ENCODE peak calls at places on chromosomes 4 and X, in six cellular contexts. J is HCT116; O is AG04450; K is CD4-positive, alpha-beta memory T cell; C is stomach; U is aorta. H is an unnamed sample.

GRCh38 chr4:148495463-148495862 is 53.2 kb upstream of the NR3C2 start:
- DNase-seq in J (no peak), O (no peak), K (no peak), C (no peak), U (no peak), H (no peak)

GRCh38 chrX:23503835-23504539 is 163.3 kb upstream of the PRDX4 start:
- DNase-seq in J (peak), O (peak), K (no peak), C (peak), U (peak), H (peak)

GRCh38 chrX:22095306-22095705 is 63.2 kb downstream of the PHEX start:
- DNase-seq in J (no peak), O (no peak), K (no peak), C (no peak), U (peak), H (no peak)

GRCh38 chrX:109889289-109890006 is 113.5 kb upstream of the TMEM164 start:
- DNase-seq in J (no peak), O (no peak), K (no peak), C (no peak), U (no peak), H (peak)

GRCh38 chr4:154349829-154350228 is 141.8 kb downstream of the DCHS2 start:
- DNase-seq in J (peak), O (no peak), K (no peak), C (no peak), U (no peak), H (peak)

GRCh38 chrX:30570505-30570904 is 7.1 kb downstream of the TASL start:
- DNase-seq in J (peak), O (no peak), K (peak), C (no peak), U (no peak), H (peak)

GRCh38 chr4:151291485-151291884 is 14.5 kb downstream of the PRSS48 start:
- DNase-seq in J (no peak), O (no peak), K (no peak), C (no peak), U (no peak), H (no peak)

GRCh38 chrX:54446084-54446483 is 5.9 kb downstream of the TSR2 start:
- DNase-seq in J (no peak), O (no peak), K (no peak), C (no peak), U (no peak), H (no peak)

GRCh38 chrX:67619253-67619652 is 75.4 kb downstream of the AR start:
- DNase-seq in J (no peak), O (no peak), K (no peak), C (no peak), U (no peak), H (no peak)

GRCh38 chrX:54721424-54721823 is 76.6 kb downstream of the ITIH6 start:
- DNase-seq in J (peak), O (no peak), K (no peak), C (no peak), U (no peak), H (no peak)

GRCh38 chrX:97016106-97016505 is 132.4 kb downstream of the RPA4 start:
- DNase-seq in J (no peak), O (no peak), K (no peak), C (no peak), U (no peak), H (no peak)

GRCh38 chrX:150531467-150531866 is 37.0 kb upstream of the MTM1 start:
- DNase-seq in J (no peak), O (no peak), K (no peak), C (no peak), U (no peak), H (no peak)

GRCh38 chr4:150886597-150886996 is 128.5 kb downstream of the LRBA start:
- DNase-seq in J (no peak), O (no peak), K (no peak), C (no peak), U (no peak), H (no peak)

GRCh38 chr4:79578613-79579012 is 170.6 kb upstream of the GK2 start:
- DNase-seq in J (no peak), O (no peak), K (no peak), C (no peak), U (peak), H (no peak)

GRCh38 chrX:45715787-45716186 is 515.1 kb upstream of the DIPK2B start:
- DNase-seq in J (no peak), O (no peak), K (no peak), C (no peak), U (no peak), H (no peak)

GRCh38 chr4:110073045-110073845 is 125.2 kb downstream of the ELOVL6 start:
- DNase-seq in J (no peak), O (no peak), K (no peak), C (peak), U (no peak), H (no peak)

GRCh38 chrX:37745354-37745753 is 34.5 kb upstream of the CYBB start:
- DNase-seq in J (peak), O (peak), K (peak), C (peak), U (peak), H (peak)

GRCh38 chr4:142095886-142096605 is 459.7 kb downstream of the IL15 start:
- DNase-seq in J (peak), O (peak), K (no peak), C (no peak), U (peak), H (no peak)

GRCh38 chrX:116272328-116272727 is 101.8 kb downstream of the AGTR2 start:
- DNase-seq in J (peak), O (peak), K (no peak), C (no peak), U (no peak), H (no peak)

GRCh38 chr4:153530284-153530995 is 64.3 kb downstream of the TMEM131L start:
- DNase-seq in J (no peak), O (no peak), K (no peak), C (no peak), U (no peak), H (peak)

GRCh38 chr4:182189107-182189878 is 53.9 kb upstream of the TENM3 start:
- DNase-seq in J (no peak), O (peak), K (no peak), C (no peak), U (no peak), H (no peak)

GRCh38 chr4:90994883-90995484 is 867.8 kb downstream of the CCSER1 start:
- DNase-seq in J (no peak), O (no peak), K (no peak), C (no peak), U (no peak), H (no peak)

GRCh38 chr4:78784255-78784654 is 8.1 kb downstream of the BMP2K start:
- DNase-seq in J (no peak), O (peak), K (no peak), C (no peak), U (no peak), H (no peak)

GRCh38 chr4:103400405-103400804 is 202.3 kb upstream of the CENPE start:
- DNase-seq in J (no peak), O (no peak), K (no peak), C (no peak), U (no peak), H (no peak)

GRCh38 chr4:7356667-7357295 is 77.9 kb downstream of the PSAPL1 start:
- DNase-seq in J (no peak), O (no peak), K (no peak), C (no peak), U (no peak), H (no peak)

GRCh38 chr4:98509641-98510170 is 148.7 kb downstream of the TSPAN5 start:
- DNase-seq in J (no peak), O (no peak), K (no peak), C (no peak), U (no peak), H (no peak)

GRCh38 chr4:121684016-121684415 is 12.8 kb downstream of the ANXA5 start:
- DNase-seq in J (no peak), O (no peak), K (no peak), C (no peak), U (no peak), H (no peak)

GRCh38 chr4:7654550-7655266 is 220.0 kb upstream of the PSAPL1 start:
- DNase-seq in J (no peak), O (no peak), K (no peak), C (no peak), U (no peak), H (no peak)

GRCh38 chr4:84780719-84781118 is 185.8 kb downstream of the WDFY3 start:
- DNase-seq in J (no peak), O (no peak), K (no peak), C (no peak), U (no peak), H (no peak)
- H3K27ac ChIP-seq in J (no peak), O (no peak), K (no peak), C (no peak), U (no peak), H (no peak)

DNA sequence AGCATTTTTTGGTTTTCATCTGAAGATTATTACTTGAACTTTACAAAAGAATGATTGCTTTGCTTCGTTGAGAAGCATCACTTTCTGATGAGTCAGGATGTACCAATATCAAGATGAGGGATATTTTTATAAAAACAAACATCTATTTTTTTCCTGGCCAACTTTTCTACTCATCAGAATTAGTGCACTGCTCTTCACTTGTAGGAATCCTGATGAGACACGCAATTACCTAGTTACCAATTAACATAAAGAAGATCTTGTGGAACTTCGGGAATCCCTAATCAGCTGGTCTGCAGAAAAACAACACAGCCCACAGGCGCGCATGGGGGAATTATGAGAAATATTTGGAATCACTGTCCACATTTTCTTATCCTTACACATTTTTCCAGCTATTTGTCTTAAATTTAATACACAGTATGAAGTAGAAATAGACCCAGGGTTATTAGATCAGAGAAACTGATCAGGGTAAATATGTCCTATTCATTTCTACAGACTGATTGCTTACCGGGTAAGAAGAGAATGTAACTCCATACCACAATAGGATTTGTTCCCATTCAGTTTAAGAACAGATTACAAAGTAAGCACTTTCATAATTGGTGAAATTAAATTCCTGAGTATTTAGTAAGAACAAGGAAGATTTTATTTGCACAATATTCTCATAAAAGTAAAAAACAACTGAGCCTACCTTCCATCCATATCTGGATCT is 50.9 kb downstream of the MFAP3L start:
- DNase-seq in J (no peak), O (no peak), K (no peak), C (no peak), U (no peak), H (no peak)
- H3K27ac ChIP-seq in J (no peak), O (no peak), K (no peak), C (no peak), U (no peak), H (no peak)

GRCh38 chrX:133482345-133483041 is 67.2 kb upstream of the GPC4 start:
- DNase-seq in J (no peak), O (no peak), K (no peak), C (no peak), U (peak), H (no peak)
- H3K27ac ChIP-seq in J (no peak), O (no peak), K (no peak), C (no peak), U (no peak), H (no peak)

GRCh38 chr4:53365121-53365485 is 758 bp downstream of the SCFD2 start:
- DNase-seq in J (no peak), O (no peak), K (no peak), C (no peak), U (no peak), H (peak)
- H3K27ac ChIP-seq in J (no peak), O (no peak), K (peak), C (peak), U (no peak), H (no peak)

GRCh38 chrX:154433605-154434004 is 3.3 kb upstream of the GDI1 start:
- DNase-seq in J (no peak), O (no peak), K (no peak), C (no peak), U (no peak), H (no peak)

GRCh38 chrX:154434394-154435168 is 2.4 kb upstream of the GDI1 start:
- DNase-seq in J (no peak), O (no peak), K (no peak), C (no peak), U (no peak), H (no peak)

GRCh38 chrX:154436597-154437397 is at the start of gene GDI1:
- DNase-seq in J (no peak), O (no peak), K (peak), C (peak), U (no peak), H (peak)

GRCh38 chrX:154436290-154436596 is 711 bp upstream of the GDI1 start:
- DNase-seq in J (no peak), O (no peak), K (no peak), C (no peak), U (no peak), H (no peak)

DNA sequence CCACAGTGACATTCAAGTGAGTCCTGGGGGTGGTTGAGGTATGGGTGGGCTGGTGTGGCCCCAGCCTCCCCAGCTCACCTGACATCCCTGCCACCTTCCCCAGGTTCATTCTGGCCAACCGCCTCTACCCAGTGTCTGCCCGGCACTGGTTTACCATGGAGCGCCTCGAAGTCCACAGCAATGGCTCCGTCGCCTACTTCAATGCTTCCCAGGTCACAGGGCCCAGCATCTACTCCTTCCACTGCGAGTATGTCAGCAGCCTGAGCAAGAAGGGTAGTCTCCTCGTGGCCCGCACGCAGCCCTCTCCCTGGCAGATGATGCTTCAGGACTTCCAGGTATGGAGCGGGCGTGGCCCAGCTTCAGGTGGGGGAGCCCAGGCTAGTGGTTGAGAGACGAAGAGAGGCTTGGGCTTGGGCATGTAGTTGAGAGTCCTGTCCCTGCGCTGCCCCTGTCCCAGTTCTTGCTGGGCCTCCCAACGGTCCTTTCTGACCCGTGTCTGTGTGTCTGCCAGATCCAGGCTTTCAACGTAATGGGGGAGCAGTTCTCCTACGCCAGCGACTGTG is 1.7 kb upstream of the GDI1 start:
- DNase-seq in J (no peak), O (no peak), K (no peak), C (no peak), U (no peak), H (no peak)
- H3K27ac ChIP-seq in J (no peak), O (no peak), K (no peak), C (no peak), U (no peak), H (no peak)

DNA sequence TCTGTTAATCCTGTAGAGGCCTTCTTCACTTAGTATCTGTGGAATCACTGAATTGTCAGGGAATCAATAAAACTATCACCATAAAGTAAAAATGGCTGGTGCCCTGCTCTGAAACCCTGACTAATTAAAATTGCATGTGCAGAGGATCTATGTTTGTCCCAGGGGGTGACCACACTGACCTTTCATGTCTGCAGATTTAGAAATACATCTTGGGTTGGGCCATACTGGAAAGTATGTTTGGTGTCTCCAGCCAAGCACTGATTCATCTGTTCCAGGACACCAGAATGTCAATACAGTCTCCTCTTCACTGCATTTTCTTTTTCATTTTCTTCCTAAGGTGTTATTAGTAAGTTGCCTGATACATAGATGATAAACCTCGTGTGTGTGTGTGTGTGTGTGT is 490.9 kb upstream of the INTU start:
- DNase-seq in J (no peak), O (no peak), K (no peak), C (no peak), U (no peak), H (no peak)
- H3K27ac ChIP-seq in J (no peak), O (no peak), K (no peak), C (no peak), U (no peak), H (no peak)

GRCh38 chr4:128604204-128604603 is 205.3 kb upstream of the JADE1 start:
- DNase-seq in J (no peak), O (no peak), K (no peak), C (no peak), U (no peak), H (no peak)
- H3K27ac ChIP-seq in J (no peak), O (no peak), K (no peak), C (no peak), U (no peak), H (no peak)

GRCh38 chrX:66050140-66050569 is 10.3 kb upstream of the VSIG4 start:
- DNase-seq in J (no peak), O (no peak), K (no peak), C (no peak), U (no peak), H (no peak)
- H3K27ac ChIP-seq in J (no peak), O (no peak), K (no peak), C (no peak), U (no peak), H (no peak)

GRCh38 chrX:133544105-133544504 is 128.8 kb upstream of the GPC4 start:
- DNase-seq in J (peak), O (no peak), K (no peak), C (no peak), U (no peak), H (no peak)
- H3K27ac ChIP-seq in J (no peak), O (no peak), K (no peak), C (no peak), U (no peak), H (no peak)

H was measured in Karpas-422.